ENCODE peak calls at places on chromosomes 12 and 14, in four cellular contexts. J is cardiac fibroblast, F is PC-3, O is HFFc6. E is an unnamed sample.

GRCh38 chr14:77459072-77459723 is 1.3 kb downstream of the AHSA1 start:
- DNase-seq in J (peak; percentile 86), O (peak; percentile 68), F (peak; percentile 82), E (peak; percentile 78)

GRCh38 chr14:94124582-94125377 is 4.6 kb downstream of the IFI27L2 start:
- DNase-seq in O (no peak), F (no peak), J (no peak), E (no peak)

GRCh38 chr14:44847910-44848309 is 113.8 kb downstream of the KLHL28 start:
- DNase-seq in F (peak; percentile 44), J (peak; percentile 15), O (peak; percentile 6), E (no peak)

GRCh38 chr12:83573676-83574075 is 887.0 kb downstream of the TMTC2 start:
- DNase-seq in O (no peak), J (peak; percentile 4), F (peak; percentile 88), E (peak; percentile 96)

GRCh38 chr12:74646831-74647230 is 109.2 kb downstream of the ATXN7L3B start:
- DNase-seq in J (peak; percentile 2), O (no peak), F (peak; percentile 48), E (peak; percentile 51)

GRCh38 chr14:96164861-96165490 is 39.7 kb upstream of the BDKRB2 start:
- DNase-seq in J (no peak), O (no peak), F (no peak), E (no peak)

GRCh38 chr14:103067231-103067954 is 10.0 kb upstream of the CDC42BPB start:
- DNase-seq in O (peak; percentile 74), F (peak; percentile 83), J (peak; percentile 72), E (peak; percentile 86)

GRCh38 chr12:94621662-94622359 is 28.5 kb downstream of the TMCC3 start:
- DNase-seq in O (no peak), J (peak; percentile 19), F (peak; percentile 84), E (peak; percentile 93)

GRCh38 chr14:75291331-75291730 is 12.7 kb downstream of the FOS start:
- DNase-seq in J (no peak), O (no peak), F (no peak), E (no peak)

GRCh38 chr12:89345830-89346740 is 6.2 kb downstream of the DUSP6 start:
- DNase-seq in J (peak; percentile 87), F (peak; percentile 77), O (peak; percentile 46), E (peak; percentile 78)

GRCh38 chr14:21142357-21142756 is 13.5 kb downstream of the OR5AU1 start:
- DNase-seq in J (no peak), F (no peak), O (no peak), E (no peak)

GRCh38 chr12:114439833-114440449 is 34.0 kb upstream of the TBX5 start:
- DNase-seq in J (no peak), F (no peak), O (no peak), E (no peak)

GRCh38 chr12:46560078-46560477 is 187.5 kb upstream of the SLC38A2 start:
- DNase-seq in O (no peak), F (no peak), J (no peak), E (no peak)

GRCh38 chr14:70698288-70698687 is 56.6 kb downstream of the TTC9 start:
- DNase-seq in F (peak; percentile 87), O (peak; percentile 49), J (peak; percentile 22), E (peak; percentile 53)

GRCh38 chr14:70192915-70193314 is 4.2 kb upstream of the SLC8A3 start:
- DNase-seq in J (no peak), F (no peak), O (no peak), E (no peak)

GRCh38 chr12:82740129-82741000 is 53.7 kb downstream of the TMTC2 start:
- DNase-seq in O (peak; percentile 19), F (peak; percentile 82), J (peak; percentile 76), E (peak; percentile 78)

GRCh38 chr14:71193663-71194062 is 286.4 kb downstream of the PCNX1 start:
- DNase-seq in F (peak; percentile 96), O (peak; percentile 16), J (no peak), E (peak; percentile 16)

GRCh38 chr14:22981090-22982012 is 1.0 kb downstream of the AJUBA start:
- DNase-seq in J (no peak), O (no peak), F (peak; percentile 43), E (peak; percentile 34)

GRCh38 chr14:85416771-85417170 is 113.2 kb upstream of the FLRT2 start:
- DNase-seq in O (peak; percentile 72), J (peak; percentile 69), F (peak; percentile 69), E (peak; percentile 75)

GRCh38 chr12:69897744-69898143 is 72.7 kb downstream of the MYRFL start:
- DNase-seq in F (peak; percentile 64), O (peak; percentile 75), J (peak; percentile 72), E (peak; percentile 25)

GRCh38 chr12:86838709-86839108 is 582.5 kb upstream of the MGAT4C start:
- DNase-seq in O (no peak), J (peak; percentile 45), F (no peak), E (no peak)

GRCh38 chr12:106114084-106115068 is 24.4 kb downstream of the NUAK1 start:
- DNase-seq in J (no peak), O (peak; percentile 43), F (peak; percentile 62), E (peak; percentile 44)

GRCh38 chr14:102554835-102555819 is 37.3 kb upstream of the RCOR1 start:
- DNase-seq in J (peak; percentile 55), F (no peak), O (no peak), E (no peak)

GRCh38 chr12:27998170-27999110 is 25.9 kb upstream of the PTHLH start:
- DNase-seq in F (peak; percentile 43), J (no peak), O (no peak), E (no peak)

GRCh38 chr14:22613091-22613695 is 15.1 kb downstream of the ABHD4 start:
- DNase-seq in J (no peak), F (no peak), O (no peak), E (no peak)

GRCh38 chr12:89414851-89415250 is 62.5 kb upstream of the DUSP6 start:
- DNase-seq in F (peak; percentile 24), J (peak; percentile 56), O (peak; percentile 50), E (peak; percentile 23)

GRCh38 chr12:569803-570236 is 93.4 kb downstream of the NINJ2 start:
- DNase-seq in J (peak; percentile 89), O (peak; percentile 75), F (peak; percentile 80), E (peak; percentile 86)

GRCh38 chr12:50390284-50390683 is 6.1 kb downstream of the FAM186A start:
- DNase-seq in F (peak; percentile 97), O (peak; percentile 84), J (peak; percentile 79), E (peak; percentile 93)

GRCh38 chr14:67425603-67426002 is 13.6 kb upstream of the PLEK2 start:
- DNase-seq in J (no peak), O (no peak), F (no peak), E (no peak)

GRCh38 chr12:11824736-11825135 is 175.3 kb downstream of the ETV6 start:
- DNase-seq in J (peak; percentile 37), O (no peak), F (no peak), E (no peak)

GRCh38 chr12:25583545-25583944 is 30.5 kb upstream of the LMNTD1 start:
- DNase-seq in F (peak; percentile 46), O (no peak), J (peak; percentile 88), E (peak; percentile 58)

GRCh38 chr12:131386781-131387180 is 324.1 kb upstream of the SFSWAP start:
- DNase-seq in O (no peak), F (no peak), J (no peak), E (no peak)

GRCh38 chr12:132108211-132108832 is 35.8 kb downstream of the DDX51 start:
- DNase-seq in F (no peak), O (no peak), J (no peak), E (no peak)

GRCh38 chr14:99441157-99441870 is 39.3 kb downstream of the SETD3 start:
- DNase-seq in F (peak; percentile 3), O (no peak), J (peak; percentile 12), E (no peak)

GRCh38 chr14:61700104-61700886 is 5.0 kb downstream of the HIF1A start:
- DNase-seq in F (no peak), O (no peak), J (peak; percentile 70), E (no peak)

GRCh38 chr14:61696753-61697318 is 1.5 kb downstream of the HIF1A start:
- DNase-seq in O (no peak), J (peak; percentile 67), F (no peak), E (no peak)

GRCh38 chr14:61698216-61698980 is 3.1 kb downstream of the HIF1A start:
- DNase-seq in F (no peak), O (no peak), J (peak; percentile 73), E (no peak)

GRCh38 chr14:61701946-61702345 is 6.6 kb downstream of the HIF1A start:
- DNase-seq in F (no peak), O (no peak), J (peak; percentile 53), E (no peak)

DNA sequence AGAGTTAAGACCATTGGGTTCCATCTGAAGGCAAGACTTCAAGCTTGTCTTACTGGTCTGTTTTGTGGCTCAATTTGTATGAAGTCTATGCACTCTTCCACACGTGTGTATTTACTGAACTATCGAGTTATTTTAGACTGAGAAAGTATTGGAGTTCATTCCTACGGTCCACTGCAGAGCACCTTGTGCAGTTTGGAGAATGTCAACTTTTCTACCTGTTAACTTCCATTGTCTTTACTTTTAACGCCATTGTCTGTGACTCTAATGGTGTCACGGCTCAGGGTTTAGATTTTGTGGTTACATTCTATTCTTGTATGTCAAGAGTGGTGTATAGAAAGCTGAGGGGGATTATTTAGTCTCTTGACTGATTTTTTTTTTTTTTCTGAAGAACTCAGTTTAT is 3.8 kb downstream of the HIF1A start:
- DNase-seq in J (peak; percentile 65), O (no peak), F (no peak), E (peak; percentile 34)
- TF ChIP-seq CTCF in J (no peak), O (no peak), F (no peak), E (no peak)

GRCh38 chr12:2295941-2296461 is 243.2 kb downstream of the CACNA1C start:
- DNase-seq in F (no peak), O (peak; percentile 81), J (no peak), E (peak; percentile 80)
- TF ChIP-seq CTCF in F (no peak), O (no peak), J (no peak), E (no peak)

DNA sequence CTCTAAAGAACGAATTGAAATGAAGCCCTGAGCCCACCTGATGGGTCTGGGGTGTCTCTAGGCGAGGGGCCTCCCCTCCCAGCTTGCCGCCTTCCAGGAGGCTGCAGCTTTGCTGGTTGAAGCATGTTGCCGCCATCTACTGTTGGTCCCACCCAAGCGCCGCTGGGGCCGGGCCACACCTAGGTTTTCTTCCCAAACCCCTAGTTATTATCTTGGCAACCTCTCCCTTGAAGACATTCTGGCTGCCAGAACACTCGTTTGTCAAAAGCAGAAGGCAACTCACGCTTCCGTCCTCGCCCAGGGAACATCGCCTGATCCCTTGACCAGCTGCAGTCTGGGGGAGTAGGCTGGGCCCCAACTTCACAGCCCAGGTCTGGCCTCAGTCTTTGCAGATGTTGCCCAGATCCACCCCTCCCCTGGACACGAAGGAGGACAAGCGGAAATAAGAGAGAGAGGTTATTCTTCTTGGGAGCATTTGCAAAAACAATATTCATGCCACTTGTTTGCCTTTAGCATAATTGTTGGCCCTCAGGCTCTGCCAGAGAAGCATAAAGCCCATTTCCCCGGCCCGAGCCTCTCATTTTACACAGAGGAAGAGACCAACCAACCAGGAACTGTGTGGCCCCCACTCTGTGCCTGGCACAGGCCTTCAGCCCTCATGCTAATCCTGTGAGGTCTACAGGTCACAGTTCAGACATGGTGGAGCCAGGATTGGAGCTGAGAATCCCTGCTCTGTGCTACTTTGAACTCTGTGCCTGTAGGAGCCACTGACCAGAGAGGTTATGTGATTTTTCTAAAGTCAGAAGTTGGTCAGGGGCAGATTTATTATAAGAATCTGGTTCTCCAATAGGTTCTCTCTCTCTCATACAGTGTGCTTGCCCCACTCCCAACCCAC is 6.7 kb downstream of the EMP1 start:
- DNase-seq in F (no peak), J (peak; percentile 78), O (no peak), E (no peak)
- TF ChIP-seq CTCF in F (no peak), J (peak; percentile 41), O (peak; percentile 37), E (no peak)

GRCh38 chr12:122117979-122118378 is 39.4 kb downstream of the MLXIP start:
- DNase-seq in O (no peak), J (no peak), F (no peak), E (peak; percentile 39)

GRCh38 chr12:122121341-122122192 is 43.0 kb downstream of the MLXIP start:
- DNase-seq in O (no peak), J (peak; percentile 38), F (no peak), E (no peak)

GRCh38 chr12:122111070-122111750 is 32.7 kb downstream of the MLXIP start:
- DNase-seq in J (no peak), O (no peak), F (peak; percentile 94), E (peak; percentile 59)

GRCh38 chr12:122116707-122117535 is 38.4 kb downstream of the MLXIP start:
- DNase-seq in F (no peak), J (no peak), O (no peak), E (no peak)
- TF ChIP-seq CTCF in F (no peak), J (no peak), O (no peak), E (no peak)